ENCODE peak calls at places on chromosome 21, in four cellular contexts. One of them, this sample, is unnamed.

GRCh38 chr21:45486443-45487160 is 55.6 kb downstream of the SLC19A1 start:
- DNase-seq in kidney: no peak
- DNase-seq in GM23338: no peak
- DNase-seq in substantia nigra: no peak
- DNase-seq in this sample: no peak

GRCh38 chr21:27741736-27742135 is 774.8 kb upstream of the ADAMTS5 start:
- DNase-seq in kidney: no peak
- DNase-seq in GM23338: no peak
- DNase-seq in substantia nigra: no peak
- DNase-seq in this sample: no peak

GRCh38 chr21:36260030-36260787 is 59.8 kb upstream of the MORC3 start:
- DNase-seq in substantia nigra: no peak
- DNase-seq in kidney: peak; percentile 41
- DNase-seq in GM23338: peak; percentile 84
- DNase-seq in this sample: peak; percentile 33

GRCh38 chr21:25139390-25139789 is 467.9 kb downstream of the MRPL39 start:
- DNase-seq in substantia nigra: no peak
- DNase-seq in GM23338: no peak
- DNase-seq in kidney: no peak
- DNase-seq in this sample: no peak

GRCh38 chr21:44943005-44943685 is 3.3 kb downstream of the SLX9 start:
- DNase-seq in kidney: no peak
- DNase-seq in GM23338: no peak
- DNase-seq in substantia nigra: no peak
- DNase-seq in this sample: no peak

GRCh38 chr21:41090981-41091380 is 77.0 kb upstream of the BACE2 start:
- DNase-seq in GM23338: no peak
- DNase-seq in kidney: no peak
- DNase-seq in substantia nigra: no peak
- DNase-seq in this sample: no peak

GRCh38 chr21:15896501-15896900 is 166.7 kb downstream of the USP25 start:
- DNase-seq in kidney: no peak
- DNase-seq in substantia nigra: no peak
- DNase-seq in GM23338: no peak
- DNase-seq in this sample: no peak

GRCh38 chr21:36696640-36697472 is 2.1 kb upstream of the SIM2 start:
- DNase-seq in kidney: peak; percentile 64
- DNase-seq in substantia nigra: no peak
- DNase-seq in GM23338: peak; percentile 61
- DNase-seq in this sample: no peak

GRCh38 chr21:33230518-33231324 is 983 bp downstream of the IFNAR2 start:
- DNase-seq in substantia nigra: peak; percentile 47
- DNase-seq in GM23338: peak; percentile 86
- DNase-seq in kidney: peak; percentile 88
- DNase-seq in this sample: peak; percentile 24

GRCh38 chr21:37145635-37146111 is 72.6 kb downstream of the TTC3 start:
- DNase-seq in GM23338: no peak
- DNase-seq in substantia nigra: no peak
- DNase-seq in kidney: no peak
- DNase-seq in this sample: no peak

GRCh38 chr21:34988625-34989024 is 60.5 kb downstream of the RUNX1 start:
- DNase-seq in substantia nigra: no peak
- DNase-seq in GM23338: no peak
- DNase-seq in kidney: no peak
- DNase-seq in this sample: no peak

GRCh38 chr21:35882791-35883240 is 177.5 kb downstream of the SETD4 start:
- DNase-seq in substantia nigra: no peak
- DNase-seq in GM23338: peak; percentile 23
- DNase-seq in kidney: no peak
- DNase-seq in this sample: no peak

GRCh38 chr21:42298657-42299056 is 16.6 kb downstream of the TFF3 start:
- DNase-seq in substantia nigra: no peak
- DNase-seq in GM23338: no peak
- DNase-seq in kidney: peak; percentile 41
- DNase-seq in this sample: no peak

GRCh38 chr21:15139881-15140280 is 75.1 kb upstream of the NRIP1 start:
- DNase-seq in kidney: no peak
- DNase-seq in GM23338: no peak
- DNase-seq in substantia nigra: no peak
- DNase-seq in this sample: no peak

GRCh38 chr21:38768385-38769071 is 37.2 kb upstream of the ETS2 start:
- DNase-seq in GM23338: no peak
- DNase-seq in kidney: no peak
- DNase-seq in substantia nigra: no peak
- DNase-seq in this sample: no peak

GRCh38 chr21:34335316-34335715 is 28.5 kb upstream of the KCNE2 start:
- DNase-seq in kidney: no peak
- DNase-seq in substantia nigra: no peak
- DNase-seq in GM23338: no peak
- DNase-seq in this sample: no peak

GRCh38 chr21:45146301-45146700 is 71.9 kb downstream of the ADARB1 start:
- DNase-seq in GM23338: no peak
- DNase-seq in substantia nigra: no peak
- DNase-seq in kidney: no peak
- DNase-seq in this sample: no peak

GRCh38 chr21:44953628-44954021 is 13.8 kb downstream of the SLX9 start:
- DNase-seq in kidney: peak; percentile 60
- DNase-seq in substantia nigra: no peak
- DNase-seq in GM23338: no peak
- DNase-seq in this sample: peak; percentile 0

GRCh38 chr21:33196956-33197374 is 32.8 kb upstream of the IFNAR2 start:
- DNase-seq in kidney: no peak
- DNase-seq in substantia nigra: peak; percentile 62
- DNase-seq in GM23338: peak; percentile 96
- DNase-seq in this sample: peak; percentile 26

GRCh38 chr21:16454371-16454770 is 724.6 kb downstream of the USP25 start:
- DNase-seq in GM23338: peak; percentile 10
- DNase-seq in kidney: no peak
- DNase-seq in substantia nigra: no peak
- DNase-seq in this sample: no peak

GRCh38 chr21:44952116-44952928 is 12.5 kb downstream of the SLX9 start:
- DNase-seq in kidney: peak; percentile 62
- DNase-seq in substantia nigra: no peak
- DNase-seq in GM23338: no peak
- DNase-seq in this sample: no peak

GRCh38 chr21:36330904-36331303 is 10.9 kb downstream of the MORC3 start:
- DNase-seq in GM23338: peak; percentile 62
- DNase-seq in kidney: no peak
- DNase-seq in substantia nigra: peak; percentile 24
- DNase-seq in this sample: peak; percentile 20

GRCh38 chr21:37916795-37917142 is 512 bp upstream of the KCNJ6 start:
- DNase-seq in GM23338: peak; percentile 87
- DNase-seq in kidney: no peak
- DNase-seq in substantia nigra: no peak
- DNase-seq in this sample: no peak

GRCh38 chr21:35649186-35649585 is 411.1 kb downstream of the SETD4 start:
- DNase-seq in kidney: no peak
- DNase-seq in GM23338: no peak
- DNase-seq in substantia nigra: no peak
- DNase-seq in this sample: no peak

GRCh38 chr21:28336299-28336698 is 656.4 kb downstream of the LTN1 start:
- DNase-seq in GM23338: peak; percentile 70
- DNase-seq in kidney: no peak
- DNase-seq in substantia nigra: no peak
- DNase-seq in this sample: no peak

GRCh38 chr21:38470762-38471161 is 27.5 kb downstream of the ERG start:
- DNase-seq in substantia nigra: no peak
- DNase-seq in GM23338: no peak
- DNase-seq in kidney: no peak
- DNase-seq in this sample: no peak

GRCh38 chr21:27570306-27570868 is 603.5 kb upstream of the ADAMTS5 start:
- DNase-seq in substantia nigra: no peak
- DNase-seq in kidney: peak; percentile 71
- DNase-seq in GM23338: no peak
- DNase-seq in this sample: no peak

GRCh38 chr21:41737656-41738324 is 29.1 kb downstream of the RIPK4 start:
- DNase-seq in kidney: no peak
- DNase-seq in substantia nigra: no peak
- DNase-seq in GM23338: no peak
- DNase-seq in this sample: no peak

GRCh38 chr21:41612674-41613250 is 104.8 kb upstream of the TMPRSS2 start:
- DNase-seq in substantia nigra: peak; percentile 67
- DNase-seq in GM23338: peak; percentile 78
- DNase-seq in kidney: peak; percentile 91
- DNase-seq in this sample: no peak

GRCh38 chr21:16588433-16588860 is 858.7 kb downstream of the USP25 start:
- DNase-seq in GM23338: peak; percentile 71
- DNase-seq in kidney: peak; percentile 86
- DNase-seq in substantia nigra: peak; percentile 91
- DNase-seq in this sample: no peak

GRCh38 chr21:36917487-36918158 is 48.8 kb downstream of the HLCS start:
- DNase-seq in kidney: no peak
- DNase-seq in GM23338: peak; percentile 77
- DNase-seq in substantia nigra: peak; percentile 21
- DNase-seq in this sample: no peak

GRCh38 chr21:43775795-43776430 is at the start of gene CSTB:
- DNase-seq in kidney: peak; percentile 96
- DNase-seq in GM23338: peak; percentile 85
- DNase-seq in substantia nigra: peak; percentile 92
- DNase-seq in this sample: peak; percentile 83
- H3K27ac ChIP-seq in kidney: peak within 1 kb of the TSS; percentile 89
- H3K27ac ChIP-seq in GM23338: no peak within 1 kb of the TSS
- H3K27ac ChIP-seq in substantia nigra: peak within 1 kb of the TSS; percentile 87
- H3K27ac ChIP-seq in this sample: peak within 1 kb of the TSS; percentile 35

GRCh38 chr21:18661842-18662241 is 258.3 kb upstream of the TMPRSS15 start:
- DNase-seq in GM23338: no peak
- DNase-seq in substantia nigra: no peak
- DNase-seq in kidney: no peak
- DNase-seq in this sample: no peak
- H3K27ac ChIP-seq in GM23338: no peak overlapping the region
- H3K27ac ChIP-seq in substantia nigra: no peak overlapping the region
- H3K27ac ChIP-seq in kidney: no peak overlapping the region
- H3K27ac ChIP-seq in this sample: no peak overlapping the region

GRCh38 chr21:43368685-43369084 is 58.2 kb downstream of the SIK1 start:
- DNase-seq in kidney: no peak
- DNase-seq in GM23338: no peak
- DNase-seq in substantia nigra: no peak
- DNase-seq in this sample: no peak
- H3K27ac ChIP-seq in kidney: no peak overlapping the region
- H3K27ac ChIP-seq in GM23338: no peak overlapping the region
- H3K27ac ChIP-seq in substantia nigra: no peak overlapping the region
- H3K27ac ChIP-seq in this sample: no peak overlapping the region

GRCh38 chr21:46546799-46547198 is 58.1 kb downstream of the S100B start:
- DNase-seq in GM23338: no peak
- DNase-seq in kidney: no peak
- DNase-seq in substantia nigra: no peak
- DNase-seq in this sample: no peak

GRCh38 chr21:46544003-46544402 is 60.9 kb downstream of the S100B start:
- DNase-seq in kidney: no peak
- DNase-seq in substantia nigra: no peak
- DNase-seq in GM23338: no peak
- DNase-seq in this sample: no peak

GRCh38 chr21:46545363-46545762 is 59.5 kb downstream of the S100B start:
- DNase-seq in substantia nigra: no peak
- DNase-seq in GM23338: no peak
- DNase-seq in kidney: no peak
- DNase-seq in this sample: no peak

GRCh38 chr21:46544824-46545223 is 60.1 kb downstream of the S100B start:
- DNase-seq in kidney: no peak
- DNase-seq in substantia nigra: no peak
- DNase-seq in GM23338: no peak
- DNase-seq in this sample: no peak

DNA sequence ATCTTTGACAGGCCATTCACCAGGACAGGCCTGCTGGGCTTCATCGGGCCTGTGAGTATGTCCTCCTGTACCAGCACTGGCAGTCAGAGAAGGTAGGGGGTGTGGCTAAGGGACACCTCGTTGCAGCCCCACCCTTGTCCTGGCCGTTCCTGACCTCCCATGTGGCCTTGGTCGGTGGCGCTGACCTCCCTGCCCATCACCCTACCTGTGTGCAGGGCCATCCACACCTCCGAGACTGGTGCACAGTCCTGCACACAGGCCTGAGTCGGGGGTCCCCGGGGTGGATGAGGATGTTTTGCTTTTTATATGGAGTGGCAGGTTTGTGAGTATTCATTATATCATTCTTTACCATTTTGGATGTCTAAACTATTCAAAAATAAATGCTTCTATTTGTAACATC is 59.0 kb downstream of the S100B start:
- DNase-seq in GM23338: no peak
- DNase-seq in substantia nigra: no peak
- DNase-seq in kidney: no peak
- DNase-seq in this sample: no peak
- H3K27ac ChIP-seq in GM23338: no peak overlapping the region
- H3K27ac ChIP-seq in substantia nigra: no peak overlapping the region
- H3K27ac ChIP-seq in kidney: no peak overlapping the region
- H3K27ac ChIP-seq in this sample: no peak overlapping the region

This sample was measured in CD4-positive, alpha-beta T cell.